ENCODE peak calls at places on chromosome 12, in ten cellular contexts. P is NCI-H2081; K is Right ventricle myocardium superior; H is stimulated activated CD4-positive, alpha-beta T cell treated with anti-CD3 and anti-CD28 coated beads, Interleukin-12 subunit alpha, Interleukin-12 subunit beta, amount 100 ng/mL, for 4 hours; E is tibial nerve; V is heart right ventricle; R is NCI-H2171 treated with DMSO at 0.1 percent for 48 hours; Y is AG04450; G is NCI-H1092; Z is EL. B is an unnamed sample.

GRCh38 chr12:1845010-1845409 is 24.6 kb downstream of the LRTM2 start:
- DNase-seq in P (no peak), K (no peak), H (no peak), E (no peak), V (no peak), R (no peak), Y (no peak), G (no peak), Z (no peak), B (no peak)

GRCh38 chr12:80553316-80553715 is 109.3 kb downstream of the PTPRQ start:
- DNase-seq in P (no peak), K (no peak), H (no peak), E (no peak), V (no peak), R (no peak), Y (peak; percentile 53), G (no peak), Z (peak; percentile 92), B (peak; percentile 91)

GRCh38 chr12:67909681-67910080 is 79.6 kb upstream of the IFNG-AS1 start:
- DNase-seq in P (no peak), K (no peak), H (no peak), E (no peak), V (no peak), R (no peak), Y (no peak), G (no peak), Z (peak; percentile 39), B (no peak)

GRCh38 chr12:116687888-116688287 is 50.0 kb downstream of the SPRING1 start:
- DNase-seq in P (no peak), K (peak; percentile 72), H (peak; percentile 29), E (no peak), V (peak; percentile 65), R (peak; percentile 27), Y (no peak), G (no peak), Z (peak; percentile 20), B (no peak)

GRCh38 chr12:63144556-63144955 is 6.4 kb downstream of the AVPR1A start:
- DNase-seq in P (no peak), K (no peak), H (no peak), E (no peak), V (no peak), R (no peak), Y (no peak), G (no peak), Z (no peak), B (no peak)

GRCh38 chr12:75889214-75889613 is 142.4 kb downstream of the PHLDA1 start:
- DNase-seq in P (no peak), K (no peak), H (no peak), E (no peak), V (no peak), R (no peak), Y (no peak), G (no peak), Z (peak; percentile 11), B (no peak)

GRCh38 chr12:121299662-121300061 is 3.2 kb upstream of the CAMKK2 start:
- DNase-seq in P (no peak), K (no peak), H (no peak), E (no peak), V (no peak), R (no peak), Y (no peak), G (no peak), Z (no peak), B (no peak)

GRCh38 chr12:127238061-127238460 is 1028.9 kb upstream of the TMEM132C start:
- DNase-seq in P (no peak), K (no peak), H (no peak), E (no peak), V (no peak), R (no peak), Y (no peak), G (no peak), Z (no peak), B (no peak)

GRCh38 chr12:110533607-110534006 is 31.5 kb downstream of the RAD9B start:
- DNase-seq in P (no peak), K (no peak), H (no peak), E (no peak), V (no peak), R (no peak), Y (peak; percentile 68), G (no peak), Z (peak; percentile 38), B (no peak)

GRCh38 chr12:116385486-116386217 is 108.2 kb upstream of the MED13L start:
- DNase-seq in P (no peak), K (no peak), H (no peak), E (no peak), V (no peak), R (no peak), Y (no peak), G (no peak), Z (no peak), B (no peak)

GRCh38 chr12:2017724-2018337 is 13.6 kb upstream of the DCP1B start:
- DNase-seq in P (peak; percentile 38), K (no peak), H (no peak), E (no peak), V (no peak), R (no peak), Y (no peak), G (peak; percentile 76), Z (no peak), B (no peak)